ENCODE peak calls at places on chromosomes 7 and 10, in four cellular contexts. One of them, this sample, is unnamed.

GRCh38 chr10:133084491-133084890 is 3.2 kb upstream of the ADGRA1 start:
- DNase-seq in choroid plexus epithelial cell: no peak
- DNase-seq in mesenchymal stem cell: no peak
- DNase-seq in neuronal stem cell: no peak
- DNase-seq in this sample: no peak

GRCh38 chr10:109239371-109239770 is 683.9 kb downstream of the XPNPEP1 start:
- DNase-seq in choroid plexus epithelial cell: no peak
- DNase-seq in mesenchymal stem cell: peak
- DNase-seq in neuronal stem cell: no peak
- DNase-seq in this sample: peak

GRCh38 chr10:16809074-16809718 is 8.0 kb downstream of the RSU1 start:
- DNase-seq in choroid plexus epithelial cell: peak
- DNase-seq in neuronal stem cell: peak
- DNase-seq in mesenchymal stem cell: peak
- DNase-seq in this sample: peak

GRCh38 chr10:62618576-62619408 is 185.7 kb upstream of the ADO start:
- DNase-seq in choroid plexus epithelial cell: peak
- DNase-seq in neuronal stem cell: no peak
- DNase-seq in mesenchymal stem cell: peak
- DNase-seq in this sample: peak

GRCh38 chr7:77415474-77415821 is 701 bp downstream of the GSAP start:
- DNase-seq in mesenchymal stem cell: no peak
- DNase-seq in neuronal stem cell: no peak
- DNase-seq in choroid plexus epithelial cell: no peak
- DNase-seq in this sample: no peak

GRCh38 chr10:99235469-99235871 is at the start of gene HPSE2:
- DNase-seq in neuronal stem cell: no peak
- DNase-seq in choroid plexus epithelial cell: no peak
- DNase-seq in mesenchymal stem cell: peak
- DNase-seq in this sample: no peak

GRCh38 chr10:75203724-75204123 is 6.9 kb upstream of the VDAC2 start:
- DNase-seq in mesenchymal stem cell: no peak
- DNase-seq in choroid plexus epithelial cell: no peak
- DNase-seq in neuronal stem cell: no peak
- DNase-seq in this sample: no peak

GRCh38 chr7:158613481-158613880 is 25.9 kb upstream of the PTPRN2 start:
- DNase-seq in choroid plexus epithelial cell: no peak
- DNase-seq in mesenchymal stem cell: peak
- DNase-seq in neuronal stem cell: no peak
- DNase-seq in this sample: no peak

GRCh38 chr10:20635545-20635944 is 261.6 kb downstream of the NEBL start:
- DNase-seq in mesenchymal stem cell: no peak
- DNase-seq in choroid plexus epithelial cell: no peak
- DNase-seq in neuronal stem cell: no peak
- DNase-seq in this sample: no peak

GRCh38 chr10:58969578-58969977 is 206.9 kb upstream of the PHYHIPL start:
- DNase-seq in choroid plexus epithelial cell: no peak
- DNase-seq in neuronal stem cell: no peak
- DNase-seq in mesenchymal stem cell: no peak
- DNase-seq in this sample: no peak

GRCh38 chr10:26457088-26457487 is 18.9 kb downstream of the APBB1IP start:
- DNase-seq in choroid plexus epithelial cell: no peak
- DNase-seq in mesenchymal stem cell: no peak
- DNase-seq in neuronal stem cell: no peak
- DNase-seq in this sample: no peak

GRCh38 chr10:34522542-34522941 is 292.6 kb downstream of the PARD3 start:
- DNase-seq in choroid plexus epithelial cell: peak
- DNase-seq in mesenchymal stem cell: peak
- DNase-seq in neuronal stem cell: no peak
- DNase-seq in this sample: peak

GRCh38 chr10:27745719-27746363 is at the start of gene MKX:
- DNase-seq in neuronal stem cell: peak
- DNase-seq in mesenchymal stem cell: peak
- DNase-seq in choroid plexus epithelial cell: no peak
- DNase-seq in this sample: peak

GRCh38 chr7:45874408-45875131 is 1.7 kb upstream of the CCDC201 start:
- DNase-seq in neuronal stem cell: no peak
- DNase-seq in mesenchymal stem cell: peak
- DNase-seq in choroid plexus epithelial cell: peak
- DNase-seq in this sample: peak

GRCh38 chr7:87151701-87152111 is 547 bp upstream of the DMTF1 start:
- DNase-seq in mesenchymal stem cell: no peak
- DNase-seq in choroid plexus epithelial cell: no peak
- DNase-seq in neuronal stem cell: no peak
- DNase-seq in this sample: no peak

GRCh38 chr7:12647364-12648219 is 39.8 kb upstream of the ARL4A start:
- DNase-seq in mesenchymal stem cell: peak
- DNase-seq in choroid plexus epithelial cell: peak
- DNase-seq in neuronal stem cell: no peak
- DNase-seq in this sample: peak

GRCh38 chr10:110006358-110007170 is 1.2 kb upstream of the ADD3 start:
- DNase-seq in choroid plexus epithelial cell: peak
- DNase-seq in mesenchymal stem cell: peak
- DNase-seq in neuronal stem cell: peak
- DNase-seq in this sample: peak

GRCh38 chr7:26398436-26399308 is 107.0 kb downstream of the SNX10 start:
- DNase-seq in neuronal stem cell: peak
- DNase-seq in mesenchymal stem cell: peak
- DNase-seq in choroid plexus epithelial cell: peak
- DNase-seq in this sample: peak

GRCh38 chr7:7176421-7177043 is 5.8 kb upstream of the C1GALT1 start:
- DNase-seq in choroid plexus epithelial cell: peak
- DNase-seq in neuronal stem cell: peak
- DNase-seq in mesenchymal stem cell: peak
- DNase-seq in this sample: peak

DNA sequence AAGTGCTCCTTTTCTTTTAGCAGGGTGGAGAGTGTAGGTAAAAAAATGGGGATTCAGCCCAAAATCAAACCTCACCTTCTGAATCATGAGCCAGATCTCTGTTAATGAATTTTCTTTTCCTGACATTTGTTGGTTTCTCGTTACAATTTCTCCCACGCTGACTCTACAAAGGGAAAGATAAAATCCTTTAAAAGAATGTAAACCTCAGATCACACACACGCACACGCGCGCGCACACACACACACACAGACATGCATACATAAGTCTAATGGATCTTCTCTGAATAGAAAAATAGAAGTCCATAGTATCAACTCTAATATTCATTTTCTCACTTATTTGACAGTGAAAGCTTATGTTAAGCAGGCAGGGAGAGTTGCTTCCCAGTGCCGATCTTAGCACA is 1.5 kb downstream of the ETV1 start:
- DNase-seq in neuronal stem cell: no peak
- DNase-seq in mesenchymal stem cell: peak
- DNase-seq in choroid plexus epithelial cell: peak
- DNase-seq in this sample: peak
- H3K4me3 ChIP-seq in neuronal stem cell: peak
- H3K4me3 ChIP-seq in mesenchymal stem cell: no peak
- H3K4me3 ChIP-seq in choroid plexus epithelial cell: peak
- H3K4me3 ChIP-seq in this sample: peak

GRCh38 chr10:9238041-9238440 is 1183.6 kb downstream of the GATA3 start:
- DNase-seq in neuronal stem cell: no peak
- DNase-seq in mesenchymal stem cell: no peak
- DNase-seq in choroid plexus epithelial cell: no peak
- DNase-seq in this sample: no peak
- H3K4me3 ChIP-seq in neuronal stem cell: no peak
- H3K4me3 ChIP-seq in mesenchymal stem cell: no peak
- H3K4me3 ChIP-seq in choroid plexus epithelial cell: no peak
- H3K4me3 ChIP-seq in this sample: no peak

GRCh38 chr10:100713049-100713858 is 32.1 kb upstream of the PAX2 start:
- DNase-seq in mesenchymal stem cell: no peak
- DNase-seq in choroid plexus epithelial cell: no peak
- DNase-seq in neuronal stem cell: no peak
- DNase-seq in this sample: no peak
- H3K4me3 ChIP-seq in mesenchymal stem cell: no peak
- H3K4me3 ChIP-seq in choroid plexus epithelial cell: no peak
- H3K4me3 ChIP-seq in neuronal stem cell: no peak
- H3K4me3 ChIP-seq in this sample: no peak

GRCh38 chr10:119315128-119316001 is 108.0 kb downstream of the GRK5 start:
- DNase-seq in mesenchymal stem cell: peak
- DNase-seq in neuronal stem cell: peak
- DNase-seq in choroid plexus epithelial cell: peak
- DNase-seq in this sample: peak
- H3K4me3 ChIP-seq in mesenchymal stem cell: no peak
- H3K4me3 ChIP-seq in neuronal stem cell: no peak
- H3K4me3 ChIP-seq in choroid plexus epithelial cell: no peak
- H3K4me3 ChIP-seq in this sample: no peak

GRCh38 chr7:81233208-81233940 is 314.5 kb upstream of the SEMA3C start:
- DNase-seq in choroid plexus epithelial cell: no peak
- DNase-seq in neuronal stem cell: no peak
- DNase-seq in mesenchymal stem cell: no peak
- DNase-seq in this sample: no peak

GRCh38 chr7:81234896-81235295 is 316.0 kb upstream of the SEMA3C start:
- DNase-seq in mesenchymal stem cell: peak
- DNase-seq in choroid plexus epithelial cell: peak
- DNase-seq in neuronal stem cell: no peak
- DNase-seq in this sample: peak

GRCh38 chr7:81232084-81232799 is 313.4 kb upstream of the SEMA3C start:
- DNase-seq in mesenchymal stem cell: no peak
- DNase-seq in neuronal stem cell: no peak
- DNase-seq in choroid plexus epithelial cell: no peak
- DNase-seq in this sample: no peak

GRCh38 chr7:81236560-81236959 is 317.7 kb upstream of the SEMA3C start:
- DNase-seq in mesenchymal stem cell: no peak
- DNase-seq in neuronal stem cell: no peak
- DNase-seq in choroid plexus epithelial cell: no peak
- DNase-seq in this sample: no peak

GRCh38 chr7:81235896-81236479 is 317.1 kb upstream of the SEMA3C start:
- DNase-seq in choroid plexus epithelial cell: no peak
- DNase-seq in mesenchymal stem cell: no peak
- DNase-seq in neuronal stem cell: no peak
- DNase-seq in this sample: no peak
- H3K4me3 ChIP-seq in choroid plexus epithelial cell: no peak
- H3K4me3 ChIP-seq in mesenchymal stem cell: no peak
- H3K4me3 ChIP-seq in neuronal stem cell: no peak
- H3K4me3 ChIP-seq in this sample: no peak

GRCh38 chr7:152202056-152202455 is 176.6 kb downstream of the GALNT11 start:
- DNase-seq in choroid plexus epithelial cell: peak
- DNase-seq in neuronal stem cell: no peak
- DNase-seq in mesenchymal stem cell: peak
- DNase-seq in this sample: peak
- H3K4me3 ChIP-seq in choroid plexus epithelial cell: no peak
- H3K4me3 ChIP-seq in neuronal stem cell: no peak
- H3K4me3 ChIP-seq in mesenchymal stem cell: no peak
- H3K4me3 ChIP-seq in this sample: no peak

DNA sequence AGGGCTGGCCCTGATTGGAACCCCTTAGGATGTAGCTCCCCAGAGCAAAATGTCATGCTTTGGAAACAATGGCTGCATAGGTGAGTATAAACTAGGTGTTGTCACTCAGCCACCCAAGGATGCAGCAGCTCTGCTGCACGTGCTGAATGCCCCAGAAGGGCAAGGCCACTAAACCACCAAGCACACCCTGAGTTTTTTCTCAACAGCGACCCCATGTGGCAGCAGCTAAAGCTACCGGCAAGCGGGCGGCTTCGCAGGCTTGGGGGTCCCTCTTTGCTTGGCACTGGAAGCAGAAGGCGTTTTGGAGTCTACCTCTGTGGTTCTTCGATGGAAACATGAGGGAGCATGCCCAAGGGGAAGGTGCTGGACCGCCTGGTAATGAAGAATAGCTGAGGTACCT is 152.3 kb downstream of the GFRA1 start:
- DNase-seq in neuronal stem cell: no peak
- DNase-seq in choroid plexus epithelial cell: no peak
- DNase-seq in mesenchymal stem cell: no peak
- DNase-seq in this sample: no peak
- H3K4me3 ChIP-seq in neuronal stem cell: no peak
- H3K4me3 ChIP-seq in choroid plexus epithelial cell: no peak
- H3K4me3 ChIP-seq in mesenchymal stem cell: no peak
- H3K4me3 ChIP-seq in this sample: no peak

DNA sequence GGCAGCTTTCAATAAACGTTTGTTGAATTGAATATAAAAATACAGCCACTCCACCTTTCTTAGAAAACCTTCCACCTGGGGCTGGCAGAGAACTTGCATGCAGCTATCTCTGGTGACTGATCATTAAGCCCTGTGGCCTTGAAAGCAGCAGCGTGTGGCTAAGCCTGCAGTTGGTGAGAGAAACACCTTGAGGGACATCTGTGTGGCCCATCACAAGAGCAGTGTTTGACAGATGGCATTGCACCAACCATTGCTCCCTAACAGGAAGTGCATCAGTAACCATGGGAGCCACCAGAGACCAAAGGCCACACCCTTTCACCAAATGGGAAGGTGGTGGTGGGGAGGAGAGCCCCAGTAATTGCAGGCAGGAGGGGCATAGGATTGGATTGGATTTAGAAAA is 22.4 kb downstream of the RHOBTB1 start:
- DNase-seq in choroid plexus epithelial cell: no peak
- DNase-seq in mesenchymal stem cell: no peak
- DNase-seq in neuronal stem cell: no peak
- DNase-seq in this sample: no peak
- H3K4me3 ChIP-seq in choroid plexus epithelial cell: no peak
- H3K4me3 ChIP-seq in mesenchymal stem cell: no peak
- H3K4me3 ChIP-seq in neuronal stem cell: no peak
- H3K4me3 ChIP-seq in this sample: no peak

DNA sequence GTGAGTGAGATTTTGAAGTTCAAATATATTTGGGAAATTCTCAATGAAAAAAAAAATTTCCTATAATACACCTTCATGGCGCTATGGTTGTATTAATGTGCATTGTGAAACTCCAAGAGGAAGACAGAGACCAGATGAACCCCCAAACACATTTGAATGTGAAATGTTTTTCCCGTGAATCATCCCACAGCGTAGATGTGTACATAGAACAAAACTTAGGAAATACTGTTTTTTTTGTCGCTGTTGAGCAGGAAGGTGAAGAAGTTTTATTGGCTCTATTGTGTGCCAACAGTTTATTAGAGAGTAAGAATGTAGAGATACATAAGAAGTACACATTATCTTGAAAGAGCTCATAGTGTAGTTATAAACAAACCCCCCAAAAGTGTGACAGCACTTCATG is 134.0 kb downstream of the KCND2 start:
- DNase-seq in neuronal stem cell: no peak
- DNase-seq in choroid plexus epithelial cell: peak
- DNase-seq in mesenchymal stem cell: no peak
- DNase-seq in this sample: peak
- H3K4me3 ChIP-seq in neuronal stem cell: no peak
- H3K4me3 ChIP-seq in choroid plexus epithelial cell: no peak
- H3K4me3 ChIP-seq in mesenchymal stem cell: no peak
- H3K4me3 ChIP-seq in this sample: no peak